ENCODE peak calls at places on chromosomes 5 and 9, in seven cellular contexts. C, Q, L, Y, P, T and O are unnamed samples.

GRCh38 chr5:87421307-87421706 is 8.6 kb upstream of the CCNH start:
- DNase-seq in T (no peak), L (peak; percentile 93), Q (no peak), P (peak; percentile 14), C (no peak), Y (no peak), O (no peak)

GRCh38 chr5:58114324-58114723 is 345.6 kb downstream of the PLK2 start:
- DNase-seq in Y (no peak), L (peak; percentile 89), T (no peak), P (no peak), Q (no peak), C (no peak), O (no peak)

GRCh38 chr5:176352116-176352878 is 9.3 kb downstream of the KIAA1191 start:
- DNase-seq in Q (peak; percentile 17), P (peak; percentile 40), Y (no peak), T (no peak), L (no peak), C (no peak), O (no peak)

GRCh38 chr9:91817106-91817492 is 132.9 kb downstream of the ROR2 start:
- DNase-seq in L (no peak), Q (no peak), C (no peak), P (no peak), Y (no peak), T (no peak), O (no peak)

GRCh38 chr9:75013735-75014134 is 14.4 kb downstream of the CARNMT1 start:
- DNase-seq in L (no peak), P (no peak), Q (no peak), T (no peak), Y (no peak), C (no peak), O (no peak)

GRCh38 chr5:142343531-142343930 is 18.7 kb upstream of the SPRY4 start:
- DNase-seq in C (no peak), Q (no peak), L (no peak), T (no peak), P (no peak), Y (no peak), O (no peak)

GRCh38 chr5:131545856-131546255 is 89.2 kb downstream of the RAPGEF6 start:
- DNase-seq in Y (no peak), P (no peak), L (peak; percentile 70), Q (peak; percentile 28), T (no peak), C (no peak), O (no peak)

GRCh38 chr9:86749530-86750275 is 197.6 kb downstream of the GAS1 start:
- DNase-seq in C (no peak), Y (no peak), T (no peak), L (no peak), P (no peak), Q (peak; percentile 50), O (no peak)

GRCh38 chr9:78239506-78239905 is 3.6 kb downstream of the CEP78 start:
- DNase-seq in Q (no peak), L (peak; percentile 49), Y (no peak), C (no peak), P (peak; percentile 21), T (peak; percentile 65), O (peak; percentile 22)

GRCh38 chr9:81690251-81690851 is 1.0 kb upstream of the TLE1 start:
- DNase-seq in Q (no peak), C (peak; percentile 71), P (peak; percentile 78), T (peak; percentile 80), Y (peak; percentile 27), L (peak; percentile 94), O (peak; percentile 88)

GRCh38 chr5:691817-692529 is 1.2 kb downstream of the TPPP start:
- DNase-seq in L (no peak), T (no peak), P (no peak), C (no peak), Q (no peak), Y (no peak), O (no peak)

DNA sequence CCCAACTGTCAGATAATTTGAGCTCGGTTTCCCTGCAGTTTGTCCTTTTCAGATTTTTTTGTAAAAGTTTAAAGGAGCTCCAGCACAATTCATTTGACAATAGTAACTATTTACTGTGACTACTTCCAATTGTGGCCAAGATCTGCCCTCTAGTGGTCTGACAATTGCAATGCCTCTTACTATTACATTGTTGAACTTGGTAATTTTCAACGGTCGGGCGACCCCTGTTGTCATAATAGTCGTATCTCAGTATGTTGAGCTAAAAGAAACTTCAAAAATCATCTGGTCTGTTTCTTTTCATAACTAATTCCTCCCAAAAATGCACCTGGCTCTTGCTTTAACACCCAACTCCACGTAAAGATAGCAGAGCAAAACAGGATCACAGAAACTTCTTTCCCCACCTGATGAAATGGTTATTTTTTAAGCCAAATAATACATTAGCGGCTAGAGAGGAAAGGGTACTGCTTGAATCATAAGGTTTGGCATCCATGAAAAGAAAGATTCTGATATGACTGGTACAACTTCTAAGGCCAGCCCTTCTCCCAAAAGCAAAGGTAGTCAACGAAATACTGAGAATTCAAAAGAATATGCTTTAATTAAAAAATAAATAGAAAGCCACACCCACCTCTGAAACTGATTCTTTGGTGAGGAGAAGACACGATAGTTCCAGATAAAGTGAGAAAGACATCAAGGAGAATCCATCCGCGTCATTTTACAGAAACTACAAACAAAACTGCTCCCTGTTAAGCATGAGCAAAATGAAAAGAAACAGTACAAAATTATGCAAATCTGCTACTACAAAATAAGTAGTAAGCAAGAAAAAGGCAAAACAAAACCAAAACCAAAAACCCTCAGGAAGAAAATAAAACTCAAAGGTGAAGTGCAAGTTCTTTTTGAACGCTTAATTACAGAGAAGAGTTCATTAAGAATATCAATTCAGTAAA is 76.9 kb upstream of the HTR4 start:
- DNase-seq in T (peak; percentile 79), Q (peak; percentile 85), C (no peak), Y (no peak), P (peak; percentile 82), L (peak; percentile 86), O (peak; percentile 85)
- H3K4me3 ChIP-seq in T (no peak overlapping the region), Q (no peak overlapping the region), C (no peak overlapping the region), Y (peak overlapping the region; percentile 22), P (no peak overlapping the region), L (no peak overlapping the region), O (no peak overlapping the region)

DNA sequence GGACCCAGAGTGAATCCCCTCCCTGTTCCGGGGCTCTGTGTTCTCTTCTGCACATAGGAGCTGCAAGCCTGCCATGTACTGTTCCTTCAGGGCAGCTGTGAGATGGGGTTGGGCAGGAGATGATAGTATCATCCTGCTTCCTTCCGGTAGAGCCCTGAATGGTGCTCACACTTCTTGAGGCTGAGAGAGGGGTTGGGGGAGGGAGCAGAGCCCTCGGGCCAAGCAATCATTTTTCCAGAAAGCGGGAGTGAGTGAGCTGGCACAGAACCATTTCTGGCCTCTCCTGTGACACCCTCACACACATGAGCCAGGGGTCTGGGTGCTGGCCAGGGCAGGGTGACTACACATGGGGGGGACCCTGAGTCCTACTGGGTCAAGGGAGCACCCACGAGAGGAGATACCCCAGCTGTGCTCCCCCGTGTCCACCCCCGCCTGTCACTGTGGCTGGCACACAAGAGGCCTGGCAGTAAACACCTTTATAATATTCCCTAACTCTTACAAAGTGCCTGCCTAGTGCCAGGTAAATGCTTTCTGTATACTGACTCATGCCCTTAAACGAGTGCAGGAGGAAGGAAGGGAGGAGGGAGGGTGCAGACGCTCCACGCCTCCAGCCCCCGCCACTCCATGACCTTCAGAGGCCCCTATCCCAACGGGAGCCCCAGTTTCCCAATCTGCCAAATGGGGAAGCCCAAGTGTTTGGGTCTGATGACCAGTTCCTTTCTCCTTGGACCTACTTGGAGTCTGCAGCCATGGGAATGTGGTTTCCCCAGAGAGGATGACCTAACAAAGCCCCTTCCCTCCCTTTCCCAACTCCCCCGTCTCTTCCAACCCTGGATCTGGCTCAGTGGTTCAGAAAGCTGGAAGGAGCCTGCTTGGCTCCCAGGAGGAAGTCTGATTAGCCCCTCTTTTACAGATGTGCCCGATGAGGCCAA is 15.5 kb downstream of the AKNA start:
- DNase-seq in P (peak; percentile 65), Y (no peak), C (no peak), Q (peak; percentile 33), L (peak; percentile 47), T (peak; percentile 45), O (no peak)
- H3K4me3 ChIP-seq in P (no peak overlapping the region), Y (no peak overlapping the region), C (no peak overlapping the region), Q (no peak overlapping the region), L (no peak overlapping the region), T (no peak overlapping the region), O (no peak overlapping the region)

GRCh38 chr9:127783111-127783621 is 2.7 kb upstream of the CDK9 start:
- DNase-seq in P (no peak), Y (peak; percentile 54), Q (no peak), L (no peak), T (peak; percentile 70), C (no peak), O (peak; percentile 58)

GRCh38 chr9:127783644-127784043 is 2.2 kb upstream of the CDK9 start:
- DNase-seq in L (no peak), T (no peak), C (no peak), Y (no peak), Q (no peak), P (no peak), O (no peak)

GRCh38 chr9:127785933-127786772 is at the start of gene CDK9:
- DNase-seq in Q (peak; percentile 89), Y (peak; percentile 92), T (peak; percentile 94), C (peak; percentile 88), P (peak; percentile 97), L (peak; percentile 93), O (peak; percentile 92)

GRCh38 chr9:127786773-127787123 is 914 bp downstream of the CDK9 start:
- DNase-seq in Q (no peak), C (no peak), T (no peak), P (no peak), Y (no peak), L (peak; percentile 25), O (no peak)

DNA sequence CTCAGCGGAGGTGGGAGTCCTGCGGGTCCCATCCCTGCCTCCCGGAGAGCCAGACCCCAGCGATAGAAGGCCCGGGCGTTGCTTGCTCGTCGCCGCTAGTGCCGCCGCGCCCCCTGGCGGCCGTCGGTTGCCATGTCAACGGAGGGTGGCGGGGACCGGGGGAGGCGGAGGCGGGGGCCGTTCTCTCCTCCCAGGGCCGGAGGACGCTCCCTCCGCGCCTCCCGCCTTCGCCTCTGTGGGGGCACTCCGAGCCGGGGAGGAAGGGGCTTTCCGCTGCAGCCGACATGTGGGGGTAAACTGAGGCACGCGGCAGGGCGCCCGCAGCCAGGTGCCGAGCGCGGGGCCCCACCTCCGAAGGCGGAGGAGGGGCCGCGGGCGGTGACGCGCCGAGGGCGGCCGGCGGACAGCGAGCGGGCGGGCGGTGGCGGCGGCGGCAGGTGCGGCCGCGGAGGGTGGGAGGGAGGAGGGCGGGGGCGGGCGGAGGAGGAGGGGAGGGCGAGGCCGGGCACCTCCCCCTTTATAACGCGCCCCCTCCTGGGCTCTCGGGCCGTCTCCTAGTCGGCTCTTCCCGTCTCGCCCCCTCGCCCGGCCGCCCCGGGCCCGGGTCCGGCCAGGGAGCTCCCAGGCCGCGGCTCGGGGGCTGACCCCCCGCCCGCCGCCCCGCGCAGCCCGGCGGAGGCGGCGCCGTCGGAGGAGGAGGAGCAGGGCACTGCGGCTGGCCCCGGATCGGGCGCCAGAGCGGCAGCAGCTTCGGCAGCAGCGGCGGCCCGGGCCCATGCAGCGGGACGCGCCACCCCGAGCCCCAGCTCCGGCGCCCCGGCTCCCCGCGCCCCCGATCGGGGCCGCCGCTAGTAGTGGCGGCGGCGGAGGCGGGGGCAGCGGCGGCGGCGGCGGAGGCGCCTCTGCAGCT is 556 bp upstream of the CDK9 start:
- DNase-seq in L (peak; percentile 83), Q (peak; percentile 84), C (peak; percentile 88), T (peak; percentile 91), Y (peak; percentile 92), P (peak; percentile 84), O (peak; percentile 89)
- H3K4me3 ChIP-seq in L (peak overlapping the region; percentile 54), Q (peak overlapping the region; percentile 79), C (peak overlapping the region; percentile 98), T (peak overlapping the region; percentile 100), Y (peak overlapping the region; percentile 73), P (peak overlapping the region; percentile 58), O (peak overlapping the region; percentile 98)

DNA sequence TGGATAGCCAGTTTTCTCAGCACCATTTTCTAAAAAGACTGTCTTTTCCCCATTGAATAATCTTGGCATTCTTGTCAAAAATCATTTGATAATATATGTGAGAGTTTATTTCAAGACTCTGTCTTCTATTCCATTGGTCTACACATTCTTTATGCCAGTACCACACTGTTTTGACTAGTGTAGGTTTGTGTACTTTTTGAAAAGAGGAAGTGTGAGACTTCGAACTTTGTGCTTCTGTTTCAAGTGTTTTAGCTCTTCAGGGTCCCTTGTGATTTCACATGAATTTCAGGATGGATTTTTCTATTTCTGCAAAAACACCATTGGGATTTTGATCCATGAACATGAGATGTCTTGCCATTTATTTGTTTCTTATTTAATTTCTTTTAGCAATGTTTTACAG is 78.5 kb upstream of the ALDH1A1 start:
- DNase-seq in C (no peak), Q (no peak), Y (no peak), L (no peak), P (no peak), T (no peak), O (no peak)
- H3K4me3 ChIP-seq in C (no peak overlapping the region), Q (no peak overlapping the region), Y (no peak overlapping the region), L (no peak overlapping the region), P (no peak overlapping the region), T (no peak overlapping the region), O (no peak overlapping the region)